ENCODE peak calls at places on chromosomes 2 and 18, in four cellular contexts. One of them, this sample, is unnamed. For H3K4me1, the result is how much of the 10 kb centered on the place peaks cover.

GRCh38 chr18:42348722-42349121 is 393.7 kb downstream of the PIK3C3 start:
- DNase-seq in cardiac muscle cell: no peak
- DNase-seq in A549: no peak
- DNase-seq in Peyer's patch: no peak
- DNase-seq in this sample: no peak

GRCh38 chr18:56645415-56646016 is 5.6 kb upstream of the WDR7 start:
- DNase-seq in cardiac muscle cell: peak
- DNase-seq in A549: peak
- DNase-seq in Peyer's patch: no peak
- DNase-seq in this sample: no peak

GRCh38 chr2:120109186-120110061 is 96.5 kb downstream of the EPB41L5 start:
- DNase-seq in cardiac muscle cell: peak
- DNase-seq in A549: peak
- DNase-seq in Peyer's patch: no peak
- DNase-seq in this sample: no peak

GRCh38 chr2:64718250-64718866 is 64.6 kb upstream of the SERTAD2 start:
- DNase-seq in cardiac muscle cell: no peak
- DNase-seq in A549: no peak
- DNase-seq in Peyer's patch: no peak
- DNase-seq in this sample: no peak

GRCh38 chr2:96954490-96954846 is 31.9 kb downstream of the FAM178B start:
- DNase-seq in cardiac muscle cell: peak
- DNase-seq in A549: no peak
- DNase-seq in Peyer's patch: no peak
- DNase-seq in this sample: no peak

GRCh38 chr2:237806334-237806733 is 7.8 kb downstream of the RBM44 start:
- DNase-seq in cardiac muscle cell: peak
- DNase-seq in A549: no peak
- DNase-seq in Peyer's patch: no peak
- DNase-seq in this sample: no peak

GRCh38 chr18:23779696-23780303 is 90.5 kb downstream of the LAMA3 start:
- DNase-seq in cardiac muscle cell: peak
- DNase-seq in A549: peak
- DNase-seq in Peyer's patch: no peak
- DNase-seq in this sample: no peak

GRCh38 chr2:152054593-152054992 is 44.3 kb downstream of the CACNB4 start:
- DNase-seq in cardiac muscle cell: peak
- DNase-seq in A549: no peak
- DNase-seq in Peyer's patch: no peak
- DNase-seq in this sample: no peak

GRCh38 chr18:5162111-5162510 is 34.9 kb downstream of the AKAIN1 start:
- DNase-seq in cardiac muscle cell: no peak
- DNase-seq in A549: no peak
- DNase-seq in Peyer's patch: no peak
- DNase-seq in this sample: no peak

GRCh38 chr2:95377724-95378123 is 24.8 kb upstream of the FAHD2A start:
- DNase-seq in cardiac muscle cell: no peak
- DNase-seq in A549: no peak
- DNase-seq in Peyer's patch: no peak
- DNase-seq in this sample: no peak

GRCh38 chr2:228433706-228434105 is 252.2 kb upstream of the SPHKAP start:
- DNase-seq in cardiac muscle cell: no peak
- DNase-seq in A549: no peak
- DNase-seq in Peyer's patch: no peak
- DNase-seq in this sample: no peak

GRCh38 chr2:47309472-47309951 is 93.4 kb upstream of the MSH2 start:
- DNase-seq in cardiac muscle cell: no peak
- DNase-seq in A549: no peak
- DNase-seq in Peyer's patch: peak
- DNase-seq in this sample: no peak

GRCh38 chr2:143553261-143553660 is 424.0 kb downstream of the ARHGAP15 start:
- DNase-seq in cardiac muscle cell: no peak
- DNase-seq in A549: no peak
- DNase-seq in Peyer's patch: no peak
- DNase-seq in this sample: no peak

GRCh38 chr2:23482607-23483006 is 97.6 kb downstream of the KLHL29 start:
- DNase-seq in cardiac muscle cell: no peak
- DNase-seq in A549: no peak
- DNase-seq in Peyer's patch: no peak
- DNase-seq in this sample: no peak

GRCh38 chr2:214203199-214203598 is 207.7 kb upstream of the VWC2L start:
- DNase-seq in cardiac muscle cell: no peak
- DNase-seq in A549: no peak
- DNase-seq in Peyer's patch: no peak
- DNase-seq in this sample: no peak

GRCh38 chr2:112692914-112693313 is 27.9 kb upstream of the NT5DC4 start:
- DNase-seq in cardiac muscle cell: no peak
- DNase-seq in A549: peak
- DNase-seq in Peyer's patch: no peak
- DNase-seq in this sample: no peak

GRCh38 chr2:236086971-236087465 is 81.2 kb downstream of the GBX2 start:
- DNase-seq in cardiac muscle cell: no peak
- DNase-seq in A549: no peak
- DNase-seq in Peyer's patch: peak
- DNase-seq in this sample: no peak

GRCh38 chr2:50607746-50608145 is 424.2 kb downstream of the NRXN1 start:
- DNase-seq in cardiac muscle cell: no peak
- DNase-seq in A549: no peak
- DNase-seq in Peyer's patch: no peak
- DNase-seq in this sample: no peak

GRCh38 chr2:240597419-240598181 is 11.1 kb downstream of the CAPN10 start:
- DNase-seq in cardiac muscle cell: no peak
- DNase-seq in A549: no peak
- DNase-seq in Peyer's patch: peak
- DNase-seq in this sample: peak

GRCh38 chr2:240596491-240596931 is 10.0 kb downstream of the CAPN10 start:
- DNase-seq in cardiac muscle cell: no peak
- DNase-seq in A549: no peak
- DNase-seq in Peyer's patch: peak
- DNase-seq in this sample: peak

GRCh38 chr2:240598311-240598911 is 11.9 kb downstream of the CAPN10 start:
- DNase-seq in cardiac muscle cell: no peak
- DNase-seq in A549: no peak
- DNase-seq in Peyer's patch: peak
- DNase-seq in this sample: peak

GRCh38 chr2:240596080-240596460 is 9.5 kb downstream of the CAPN10 start:
- DNase-seq in cardiac muscle cell: no peak
- DNase-seq in A549: no peak
- DNase-seq in Peyer's patch: peak
- DNase-seq in this sample: peak

DNA sequence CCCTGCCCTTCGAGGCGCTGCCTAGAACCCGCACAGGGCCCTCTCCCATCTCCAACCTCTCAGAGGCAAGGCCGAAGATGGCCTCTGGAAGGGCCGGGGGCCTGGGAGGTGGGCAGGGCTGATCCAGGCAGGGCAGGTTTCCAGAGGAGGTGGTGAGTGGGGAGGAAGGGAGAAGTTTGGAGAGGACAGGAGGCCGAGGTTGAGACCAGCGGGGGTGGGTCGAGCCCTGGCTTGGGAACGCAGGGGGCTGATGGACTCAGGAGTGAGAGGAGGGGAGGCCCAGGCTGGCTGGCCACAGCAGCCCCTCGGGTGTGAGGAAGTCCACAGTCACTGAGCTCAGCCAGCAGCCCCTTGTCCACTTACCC is 10.5 kb downstream of the CAPN10 start:
- DNase-seq in cardiac muscle cell: no peak
- DNase-seq in A549: no peak
- DNase-seq in Peyer's patch: peak
- DNase-seq in this sample: peak
- H3K4me1 ChIP-seq in cardiac muscle cell: under half
- H3K4me1 ChIP-seq in A549: under half
- H3K4me1 ChIP-seq in Peyer's patch: under half
- H3K4me1 ChIP-seq in this sample: under half

DNA sequence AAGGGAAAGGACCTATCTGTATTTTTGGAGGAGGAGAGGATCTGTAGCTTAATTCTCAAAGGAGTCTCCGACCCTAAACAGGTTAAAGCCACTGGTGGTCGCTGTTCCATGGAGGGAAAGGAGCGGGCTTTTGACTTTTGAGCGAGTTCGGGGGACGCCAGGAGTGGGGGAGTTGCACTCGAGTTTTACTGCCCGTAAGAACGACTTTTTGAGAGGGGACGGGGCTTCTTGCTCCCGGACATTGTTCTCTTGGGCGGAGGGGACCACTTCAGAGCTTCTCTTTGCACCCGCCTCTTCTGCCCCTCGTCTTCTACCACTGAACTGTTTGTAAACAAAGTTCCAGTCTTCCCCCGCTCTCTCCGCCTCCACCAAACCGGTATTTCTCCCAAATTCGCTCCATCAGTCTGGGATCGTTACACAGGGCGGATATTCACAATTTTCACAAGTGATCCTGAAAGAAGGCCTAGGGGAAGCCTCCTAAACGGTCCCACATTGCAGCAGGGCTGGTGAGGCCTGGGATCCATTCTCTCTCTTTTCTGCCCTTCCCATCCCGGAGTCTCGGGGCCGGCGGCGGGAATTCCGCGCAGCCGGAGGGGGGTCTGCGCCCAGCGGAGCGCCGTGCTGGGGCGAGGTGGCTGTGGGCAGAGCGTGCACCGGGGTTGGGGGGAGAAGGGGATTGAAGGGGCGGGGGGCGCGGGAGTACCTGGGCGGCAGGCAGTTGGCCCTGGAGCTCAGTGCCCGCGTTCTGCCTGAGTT is 6.6 kb downstream of the DLX2 start:
- DNase-seq in cardiac muscle cell: no peak
- DNase-seq in A549: no peak
- DNase-seq in Peyer's patch: peak
- DNase-seq in this sample: peak
- H3K4me1 ChIP-seq in cardiac muscle cell: under half
- H3K4me1 ChIP-seq in A549: under half
- H3K4me1 ChIP-seq in Peyer's patch: under half
- H3K4me1 ChIP-seq in this sample: under half

DNA sequence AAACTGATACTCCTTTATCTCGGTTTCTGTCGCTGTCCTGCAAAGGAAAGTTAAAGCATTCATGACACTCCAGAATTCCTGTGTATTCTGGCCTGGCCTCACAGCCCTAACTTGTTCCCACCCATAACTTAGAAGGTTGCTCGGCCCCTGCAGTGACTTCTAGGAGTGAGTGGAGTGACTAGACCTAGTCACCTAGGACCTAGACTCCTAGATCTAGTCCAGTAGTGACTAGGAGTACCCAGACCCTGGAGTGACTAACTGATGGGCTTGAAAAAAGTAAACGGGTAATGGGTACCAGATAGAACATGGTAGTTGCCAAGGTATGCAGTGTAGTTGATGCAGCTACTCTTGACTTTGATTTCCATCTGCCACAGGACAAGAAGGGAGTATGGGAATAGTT is 181.8 kb downstream of the MYO1B start:
- DNase-seq in cardiac muscle cell: no peak
- DNase-seq in A549: no peak
- DNase-seq in Peyer's patch: no peak
- DNase-seq in this sample: no peak
- H3K4me1 ChIP-seq in cardiac muscle cell: under half
- H3K4me1 ChIP-seq in A549: under half
- H3K4me1 ChIP-seq in Peyer's patch: under half
- H3K4me1 ChIP-seq in this sample: under half

GRCh38 chr2:127076290-127076689 is 30.7 kb downstream of the BIN1 start:
- DNase-seq in cardiac muscle cell: no peak
- DNase-seq in A549: no peak
- DNase-seq in Peyer's patch: no peak
- DNase-seq in this sample: no peak
- H3K4me1 ChIP-seq in cardiac muscle cell: under half
- H3K4me1 ChIP-seq in A549: under half
- H3K4me1 ChIP-seq in Peyer's patch: under half
- H3K4me1 ChIP-seq in this sample: under half

DNA sequence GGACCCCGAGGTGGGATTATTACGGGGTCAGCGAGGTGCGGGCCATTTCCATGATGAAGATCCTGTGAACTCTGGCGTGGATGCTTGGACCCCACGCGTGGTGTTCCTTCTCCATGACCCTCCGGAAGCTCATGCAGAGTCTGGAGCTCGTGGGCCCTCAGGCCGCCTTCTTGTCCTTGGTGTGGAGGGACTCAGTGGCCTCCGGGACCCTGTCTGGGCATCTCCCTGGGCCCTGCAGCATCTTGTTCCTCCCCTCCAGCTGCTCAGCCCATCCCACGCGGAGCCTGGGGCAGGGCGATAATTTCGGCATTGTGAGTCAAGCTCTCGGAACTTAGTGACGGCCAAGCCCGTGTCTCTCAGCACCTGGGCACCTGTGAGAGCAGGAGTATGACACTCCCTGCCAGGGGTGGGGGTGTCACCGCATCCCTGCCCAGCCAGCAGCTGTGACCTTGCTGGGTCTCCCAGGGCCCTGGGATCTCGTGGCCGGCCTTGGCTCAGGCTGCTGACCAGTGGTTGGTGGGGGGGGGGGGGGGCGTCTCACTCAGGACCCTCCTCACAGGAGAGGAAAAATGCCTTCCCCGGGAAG is 24.6 kb downstream of the RTP5 start:
- DNase-seq in cardiac muscle cell: no peak
- DNase-seq in A549: no peak
- DNase-seq in Peyer's patch: peak
- DNase-seq in this sample: peak
- H3K4me1 ChIP-seq in cardiac muscle cell: under half
- H3K4me1 ChIP-seq in A549: under half
- H3K4me1 ChIP-seq in Peyer's patch: under half
- H3K4me1 ChIP-seq in this sample: under half

DNA sequence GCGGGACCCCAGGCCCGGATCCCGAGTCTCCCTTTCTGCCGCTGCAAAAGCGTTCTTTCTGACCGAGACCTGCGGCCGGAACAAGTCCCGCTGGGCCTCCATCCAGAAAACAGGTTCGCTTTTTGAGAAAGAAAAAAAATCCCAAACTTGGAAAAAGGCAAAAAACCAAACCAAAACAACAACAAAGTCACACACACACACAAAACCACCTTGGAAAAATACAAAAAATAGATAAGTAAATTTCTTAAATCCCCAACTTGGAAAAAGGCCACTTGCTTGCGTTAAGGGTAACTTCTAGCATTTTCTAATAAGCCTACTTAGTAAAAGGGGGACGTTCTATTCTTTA is 250 bp upstream of the CHST10 start:
- DNase-seq in cardiac muscle cell: no peak
- DNase-seq in A549: no peak
- DNase-seq in Peyer's patch: no peak
- DNase-seq in this sample: no peak
- H3K4me1 ChIP-seq in cardiac muscle cell: under half
- H3K4me1 ChIP-seq in A549: under half
- H3K4me1 ChIP-seq in Peyer's patch: under half
- H3K4me1 ChIP-seq in this sample: under half

DNA sequence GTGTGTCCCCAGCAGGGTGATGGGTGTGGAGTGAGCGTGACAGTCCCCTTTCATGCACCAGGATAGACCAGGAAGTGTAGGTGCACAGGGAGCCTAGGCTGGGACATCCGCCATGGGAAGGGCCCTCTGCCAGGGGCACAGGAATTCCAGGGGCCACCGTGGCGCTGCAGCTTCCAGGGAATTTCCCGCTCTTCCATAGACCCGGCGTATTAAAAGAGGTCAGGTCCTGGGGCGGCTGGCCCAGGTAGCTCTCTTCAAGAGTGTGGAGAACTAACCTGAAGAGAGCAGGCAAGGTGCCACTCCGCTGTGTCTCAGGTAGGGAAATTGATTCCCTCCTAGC is 42.0 kb downstream of the ATP6V1C2 start:
- DNase-seq in cardiac muscle cell: no peak
- DNase-seq in A549: no peak
- DNase-seq in Peyer's patch: no peak
- DNase-seq in this sample: no peak
- H3K4me1 ChIP-seq in cardiac muscle cell: under half
- H3K4me1 ChIP-seq in A549: under half
- H3K4me1 ChIP-seq in Peyer's patch: under half
- H3K4me1 ChIP-seq in this sample: under half